ENCODE peak calls at places on chromosomes 7 and 10, in nine cellular contexts. S is MM.1S, D is PC-9, O is neuronal stem cell, R is GM23248, B is mesenchymal stem cell, M is IMR-90, E is HCT116, L is endothelial cell of umbilical vein. G is an unnamed sample.
A peak's percentile ranks its signal among the peaks of the same experiment; 100 is the strongest.

GRCh38 chr7:51022821-51023220 is 240.1 kb upstream of the GRB10 start:
- DNase-seq in R (no peak), M (no peak), D (no peak), L (no peak), O (no peak), S (no peak), E (no peak), B (no peak), G (no peak)

GRCh38 chr10:62492012-62492869 is 118.1 kb downstream of the ZNF365 start:
- DNase-seq in B (peak; percentile 20), L (peak; percentile 6), M (peak; percentile 25), S (peak; percentile 48), O (peak; percentile 11), E (peak; percentile 48), D (no peak), R (peak; percentile 50), G (peak; percentile 41)

GRCh38 chr10:125149278-125150047 is 10.9 kb downstream of the CTBP2 start:
- DNase-seq in B (peak; percentile 81), E (peak; percentile 52), R (peak; percentile 90), O (no peak), L (peak; percentile 77), D (no peak), M (peak; percentile 87), S (no peak), G (peak; percentile 79)

GRCh38 chr10:121900443-121901174 is 27.2 kb downstream of the ATE1 start:
- DNase-seq in S (peak; percentile 78), D (no peak), L (peak; percentile 78), E (peak; percentile 52), O (peak; percentile 65), M (peak; percentile 71), R (peak; percentile 83), B (peak; percentile 76), G (peak; percentile 90)

GRCh38 chr10:5195727-5196374 is 786 bp upstream of the AKR1C4 start:
- DNase-seq in R (no peak), M (no peak), E (no peak), S (no peak), O (no peak), L (no peak), B (no peak), D (no peak), G (peak; percentile 12)

GRCh38 chr10:125232841-125233240 is 72.5 kb upstream of the CTBP2 start:
- DNase-seq in L (no peak), D (no peak), E (no peak), B (peak; percentile 9), M (peak; percentile 43), R (peak; percentile 51), O (no peak), S (no peak), G (no peak)

GRCh38 chr7:126727930-126728331 is 524.8 kb downstream of the GRM8 start:
- DNase-seq in E (no peak), S (peak; percentile 19), O (no peak), R (peak; percentile 23), L (peak; percentile 44), M (no peak), B (peak; percentile 62), D (peak; percentile 16), G (no peak)

GRCh38 chr7:2014391-2015241 is 218.1 kb downstream of the MAD1L1 start:
- DNase-seq in E (no peak), R (no peak), O (no peak), B (no peak), D (no peak), L (no peak), S (no peak), M (no peak), G (no peak)

GRCh38 chr7:107506683-107507339 is 37.0 kb downstream of the GPR22 start:
- DNase-seq in M (peak; percentile 2), R (peak; percentile 1), E (peak; percentile 28), S (no peak), L (peak; percentile 58), B (no peak), O (no peak), D (peak; percentile 98), G (peak; percentile 15)

GRCh38 chr10:102152545-102152890 is 329 bp downstream of the NOLC1 start:
- DNase-seq in O (no peak), E (no peak), L (no peak), M (peak; percentile 14), D (no peak), S (no peak), R (peak; percentile 71), B (no peak), G (peak; percentile 31)

GRCh38 chr10:88989824-88990527 is 622 bp upstream of the FAS start:
- DNase-seq in M (peak; percentile 86), B (peak; percentile 87), D (no peak), R (peak; percentile 95), O (no peak), L (peak; percentile 81), S (no peak), E (no peak), G (peak; percentile 58)

GRCh38 chr10:450463-450862 is 239.0 kb downstream of the DIP2C start:
- DNase-seq in S (no peak), L (no peak), B (no peak), E (no peak), D (no peak), R (no peak), O (no peak), M (no peak), G (no peak)

GRCh38 chr10:101781655-101781983 is 1.6 kb downstream of the NPM3 start:
- DNase-seq in S (no peak), B (no peak), M (no peak), L (no peak), R (no peak), D (no peak), O (no peak), E (no peak), G (no peak)

GRCh38 chr7:1228535-1229333 is 3.9 kb upstream of the UNCX start:
- DNase-seq in D (no peak), L (no peak), R (no peak), S (no peak), E (no peak), M (no peak), B (no peak), O (no peak), G (no peak)

GRCh38 chr10:58967551-58968418 is 208.7 kb upstream of the PHYHIPL start:
- DNase-seq in M (no peak), B (peak; percentile 6), D (peak; percentile 75), R (no peak), L (no peak), E (no peak), S (no peak), O (peak; percentile 85), G (peak; percentile 86)

GRCh38 chr10:72088879-72089585 is 681 bp upstream of the SPOCK2 start:
- DNase-seq in S (no peak), R (peak; percentile 30), E (no peak), O (no peak), M (no peak), B (peak; percentile 52), D (no peak), L (no peak), G (no peak)

GRCh38 chr7:28069788-28070187 is 110.8 kb downstream of the JAZF1 start:
- DNase-seq in S (no peak), O (no peak), E (no peak), M (peak; percentile 79), B (peak; percentile 41), D (no peak), L (no peak), R (peak; percentile 85), G (peak; percentile 65)
- H2AFZ ChIP-seq in S (no peak overlapping the region), O (no peak overlapping the region), E (no peak overlapping the region), M (peak overlapping the region; percentile 44), B (no peak overlapping the region), D (no peak overlapping the region), L (no peak overlapping the region), R (peak overlapping the region; percentile 45), G (no peak overlapping the region)

GRCh38 chr7:43652364-43652763 is 69.5 kb downstream of the STK17A start:
- DNase-seq in B (no peak), E (no peak), M (peak; percentile 40), D (no peak), O (no peak), L (no peak), S (no peak), R (no peak), G (no peak)

GRCh38 chr7:43656997-43657396 is 72.3 kb downstream of the COA1 start:
- DNase-seq in D (no peak), L (no peak), R (no peak), M (no peak), O (no peak), E (no peak), S (no peak), B (no peak), G (no peak)

GRCh38 chr7:43655584-43655983 is 72.7 kb downstream of the STK17A start:
- DNase-seq in O (no peak), R (no peak), D (no peak), B (no peak), L (no peak), E (no peak), S (no peak), M (no peak), G (no peak)

GRCh38 chr7:43653466-43653865 is 70.6 kb downstream of the STK17A start:
- DNase-seq in B (no peak), O (no peak), S (peak; percentile 68), M (no peak), D (no peak), R (no peak), L (no peak), E (no peak), G (no peak)

GRCh38 chr7:43653891-43654504 is 71.1 kb downstream of the STK17A start:
- DNase-seq in D (no peak), B (no peak), E (no peak), S (no peak), O (no peak), R (no peak), L (no peak), M (no peak), G (no peak)
- H3K4me1 ChIP-seq in D (peaks cover 44% of the 10 kb centered on the region), B (peaks cover 17% of the 10 kb centered on the region), E (peaks cover 38% of the 10 kb centered on the region), S (peaks cover 55% of the 10 kb centered on the region), O (peaks cover 4% of the 10 kb centered on the region), R (peaks cover 35% of the 10 kb centered on the region), L (peaks cover 41% of the 10 kb centered on the region), M (peaks cover 27% of the 10 kb centered on the region), G (peaks cover 3% of the 10 kb centered on the region)

GRCh38 chr10:48817141-48817540 is 122.5 kb downstream of the LRRC18 start:
- DNase-seq in R (no peak), B (no peak), D (no peak), E (no peak), M (no peak), O (no peak), L (no peak), S (no peak), G (no peak)
- H2AFZ ChIP-seq in R (no peak overlapping the region), B (no peak overlapping the region), D (no peak overlapping the region), E (no peak overlapping the region), M (no peak overlapping the region), O (no peak overlapping the region), L (no peak overlapping the region), S (no peak overlapping the region), G (no peak overlapping the region)

DNA sequence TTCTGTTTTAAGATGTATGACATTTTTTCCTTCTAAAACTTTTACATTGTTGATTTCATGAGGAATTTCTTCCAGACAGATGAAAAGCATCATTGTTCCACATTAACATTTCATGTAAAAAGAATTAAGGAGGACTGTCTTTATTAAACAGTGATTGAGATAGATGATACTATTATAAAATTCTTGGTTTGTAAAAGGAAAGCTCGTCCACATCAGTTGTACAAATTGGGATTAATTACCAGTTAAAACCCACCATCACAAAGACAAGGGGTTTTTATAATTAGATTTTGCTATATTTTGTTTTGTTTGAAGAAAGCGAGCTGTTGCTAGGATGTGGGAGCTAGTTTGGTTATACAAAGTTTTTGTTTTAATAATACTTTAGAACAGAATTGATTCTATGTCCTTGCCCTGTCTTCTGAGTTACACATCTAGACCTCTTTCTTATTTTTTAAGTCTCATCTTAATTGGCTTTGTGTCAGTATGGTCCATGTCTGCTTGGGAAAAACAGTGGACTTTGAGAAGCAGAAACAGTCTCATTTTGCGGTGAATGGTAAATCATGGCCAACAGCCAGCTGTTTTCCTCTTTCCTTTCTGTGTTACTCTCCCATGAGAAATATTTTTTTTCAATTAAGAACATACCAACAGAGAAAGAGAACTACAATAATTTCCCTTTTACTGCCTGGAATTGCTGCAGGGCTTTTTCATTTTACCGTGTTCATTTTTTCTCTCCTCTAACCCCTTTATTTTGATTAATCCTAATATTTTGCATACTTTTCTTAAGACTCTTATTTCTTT is 3.2 kb downstream of the TES start:
- DNase-seq in S (no peak), R (peak; percentile 59), M (no peak), O (no peak), B (peak; percentile 62), D (no peak), L (peak; percentile 82), E (no peak), G (no peak)
- H3K4me1 ChIP-seq in S (peaks cover 24% of the 10 kb centered on the region), R (peaks cover 57% of the 10 kb centered on the region), M (peaks cover 2% of the 10 kb centered on the region), O (peaks cover 3% of the 10 kb centered on the region), B (peaks cover 3% of the 10 kb centered on the region), D (peaks cover 66% of the 10 kb centered on the region), L (peaks cover 60% of the 10 kb centered on the region), E (peaks cover 64% of the 10 kb centered on the region), G (peaks cover 24% of the 10 kb centered on the region)

G was measured in hepatocyte.